ENCODE peak calls at places on chromosomes 5 and 9, in eight cellular contexts. One of them, this sample, is unnamed.

GRCh38 chr5:11903121-11903613 is 1.1 kb downstream of the CTNND2 start:
- DNase-seq in activated CD8-positive, alpha-beta T cell treated with anti-CD3 and anti-CD28 coated beads for 36 hours: no peak
- DNase-seq in MCF 10A: no peak
- DNase-seq in heart left ventricle: peak; percentile 55
- DNase-seq in heart right ventricle: peak; percentile 12
- DNase-seq in HFF-Myc: no peak
- DNase-seq in nephron progenitor cell: peak; percentile 36
- DNase-seq in HFFc6: no peak
- DNase-seq in this sample: peak; percentile 3

GRCh38 chr5:137372386-137373160 is 126.6 kb downstream of the SPOCK1 start:
- DNase-seq in activated CD8-positive, alpha-beta T cell treated with anti-CD3 and anti-CD28 coated beads for 36 hours: no peak
- DNase-seq in MCF 10A: no peak
- DNase-seq in heart left ventricle: no peak
- DNase-seq in heart right ventricle: no peak
- DNase-seq in HFF-Myc: no peak
- DNase-seq in nephron progenitor cell: no peak
- DNase-seq in HFFc6: peak; percentile 65
- DNase-seq in this sample: no peak

GRCh38 chr9:8769153-8769552 is 969.6 kb upstream of the DMAC1 start:
- DNase-seq in activated CD8-positive, alpha-beta T cell treated with anti-CD3 and anti-CD28 coated beads for 36 hours: no peak
- DNase-seq in MCF 10A: no peak
- DNase-seq in heart left ventricle: no peak
- DNase-seq in heart right ventricle: no peak
- DNase-seq in HFF-Myc: no peak
- DNase-seq in nephron progenitor cell: no peak
- DNase-seq in HFFc6: no peak
- DNase-seq in this sample: no peak

GRCh38 chr9:90070469-90070868 is 465.7 kb downstream of the GADD45G start:
- DNase-seq in activated CD8-positive, alpha-beta T cell treated with anti-CD3 and anti-CD28 coated beads for 36 hours: no peak
- DNase-seq in MCF 10A: no peak
- DNase-seq in heart left ventricle: no peak
- DNase-seq in heart right ventricle: no peak
- DNase-seq in HFF-Myc: no peak
- DNase-seq in nephron progenitor cell: no peak
- DNase-seq in HFFc6: no peak
- DNase-seq in this sample: no peak

GRCh38 chr9:70883056-70883455 is 238.4 kb downstream of the TRPM3 start:
- DNase-seq in activated CD8-positive, alpha-beta T cell treated with anti-CD3 and anti-CD28 coated beads for 36 hours: no peak
- DNase-seq in MCF 10A: no peak
- DNase-seq in heart left ventricle: no peak
- DNase-seq in heart right ventricle: no peak
- DNase-seq in HFF-Myc: peak; percentile 12
- DNase-seq in nephron progenitor cell: no peak
- DNase-seq in HFFc6: peak; percentile 5
- DNase-seq in this sample: no peak

GRCh38 chr9:116279230-116279629 is 125.6 kb downstream of the PAPPA start:
- DNase-seq in activated CD8-positive, alpha-beta T cell treated with anti-CD3 and anti-CD28 coated beads for 36 hours: no peak
- DNase-seq in MCF 10A: no peak
- DNase-seq in heart left ventricle: no peak
- DNase-seq in heart right ventricle: no peak
- DNase-seq in HFF-Myc: no peak
- DNase-seq in nephron progenitor cell: no peak
- DNase-seq in HFFc6: no peak
- DNase-seq in this sample: no peak

GRCh38 chr5:13477118-13477737 is 467.3 kb downstream of the DNAH5 start:
- DNase-seq in activated CD8-positive, alpha-beta T cell treated with anti-CD3 and anti-CD28 coated beads for 36 hours: no peak
- DNase-seq in MCF 10A: peak; percentile 86
- DNase-seq in heart left ventricle: no peak
- DNase-seq in heart right ventricle: no peak
- DNase-seq in HFF-Myc: no peak
- DNase-seq in nephron progenitor cell: no peak
- DNase-seq in HFFc6: peak; percentile 1
- DNase-seq in this sample: no peak

GRCh38 chr5:57836331-57836730 is 353.7 kb upstream of the ACTBL2 start:
- DNase-seq in activated CD8-positive, alpha-beta T cell treated with anti-CD3 and anti-CD28 coated beads for 36 hours: no peak
- DNase-seq in MCF 10A: no peak
- DNase-seq in heart left ventricle: no peak
- DNase-seq in heart right ventricle: no peak
- DNase-seq in HFF-Myc: no peak
- DNase-seq in nephron progenitor cell: no peak
- DNase-seq in HFFc6: no peak
- DNase-seq in this sample: no peak

GRCh38 chr5:133108481-133108921 is 56.7 kb downstream of the HSPA4 start:
- DNase-seq in activated CD8-positive, alpha-beta T cell treated with anti-CD3 and anti-CD28 coated beads for 36 hours: no peak
- DNase-seq in MCF 10A: no peak
- DNase-seq in heart left ventricle: no peak
- DNase-seq in heart right ventricle: no peak
- DNase-seq in HFF-Myc: no peak
- DNase-seq in nephron progenitor cell: no peak
- DNase-seq in HFFc6: no peak
- DNase-seq in this sample: no peak

GRCh38 chr9:21030389-21031035 is 928 bp downstream of the HACD4 start:
- DNase-seq in activated CD8-positive, alpha-beta T cell treated with anti-CD3 and anti-CD28 coated beads for 36 hours: peak; percentile 19
- DNase-seq in MCF 10A: no peak
- DNase-seq in heart left ventricle: no peak
- DNase-seq in heart right ventricle: no peak
- DNase-seq in HFF-Myc: peak; percentile 31
- DNase-seq in nephron progenitor cell: no peak
- DNase-seq in HFFc6: peak; percentile 78
- DNase-seq in this sample: peak; percentile 77

GRCh38 chr5:1182633-1183423 is 18.6 kb upstream of the SLC6A19 start:
- DNase-seq in activated CD8-positive, alpha-beta T cell treated with anti-CD3 and anti-CD28 coated beads for 36 hours: no peak
- DNase-seq in MCF 10A: no peak
- DNase-seq in heart left ventricle: peak; percentile 53
- DNase-seq in heart right ventricle: no peak
- DNase-seq in HFF-Myc: no peak
- DNase-seq in nephron progenitor cell: no peak
- DNase-seq in HFFc6: no peak
- DNase-seq in this sample: no peak

GRCh38 chr5:95730730-95731570 is at the start of gene RHOBTB3:
- DNase-seq in activated CD8-positive, alpha-beta T cell treated with anti-CD3 and anti-CD28 coated beads for 36 hours: peak; percentile 37
- DNase-seq in MCF 10A: peak; percentile 61
- DNase-seq in heart left ventricle: peak; percentile 92
- DNase-seq in heart right ventricle: peak; percentile 91
- DNase-seq in HFF-Myc: peak; percentile 79
- DNase-seq in nephron progenitor cell: peak; percentile 87
- DNase-seq in HFFc6: peak; percentile 87
- DNase-seq in this sample: peak; percentile 61

GRCh38 chr5:145978672-145979071 is 42.3 kb downstream of the SH3RF2 start:
- DNase-seq in activated CD8-positive, alpha-beta T cell treated with anti-CD3 and anti-CD28 coated beads for 36 hours: no peak
- DNase-seq in MCF 10A: peak; percentile 26
- DNase-seq in heart left ventricle: no peak
- DNase-seq in heart right ventricle: peak; percentile 18
- DNase-seq in HFF-Myc: no peak
- DNase-seq in nephron progenitor cell: no peak
- DNase-seq in HFFc6: no peak
- DNase-seq in this sample: no peak

GRCh38 chr5:168312606-168313297 is 21.3 kb downstream of the WWC1 start:
- DNase-seq in activated CD8-positive, alpha-beta T cell treated with anti-CD3 and anti-CD28 coated beads for 36 hours: no peak
- DNase-seq in MCF 10A: peak; percentile 38
- DNase-seq in heart left ventricle: no peak
- DNase-seq in heart right ventricle: no peak
- DNase-seq in HFF-Myc: no peak
- DNase-seq in nephron progenitor cell: no peak
- DNase-seq in HFFc6: no peak
- DNase-seq in this sample: no peak

GRCh38 chr5:174410716-174411512 is 313.5 kb upstream of the MSX2 start:
- DNase-seq in activated CD8-positive, alpha-beta T cell treated with anti-CD3 and anti-CD28 coated beads for 36 hours: no peak
- DNase-seq in MCF 10A: peak; percentile 55
- DNase-seq in heart left ventricle: no peak
- DNase-seq in heart right ventricle: no peak
- DNase-seq in HFF-Myc: no peak
- DNase-seq in nephron progenitor cell: no peak
- DNase-seq in HFFc6: no peak
- DNase-seq in this sample: no peak

DNA sequence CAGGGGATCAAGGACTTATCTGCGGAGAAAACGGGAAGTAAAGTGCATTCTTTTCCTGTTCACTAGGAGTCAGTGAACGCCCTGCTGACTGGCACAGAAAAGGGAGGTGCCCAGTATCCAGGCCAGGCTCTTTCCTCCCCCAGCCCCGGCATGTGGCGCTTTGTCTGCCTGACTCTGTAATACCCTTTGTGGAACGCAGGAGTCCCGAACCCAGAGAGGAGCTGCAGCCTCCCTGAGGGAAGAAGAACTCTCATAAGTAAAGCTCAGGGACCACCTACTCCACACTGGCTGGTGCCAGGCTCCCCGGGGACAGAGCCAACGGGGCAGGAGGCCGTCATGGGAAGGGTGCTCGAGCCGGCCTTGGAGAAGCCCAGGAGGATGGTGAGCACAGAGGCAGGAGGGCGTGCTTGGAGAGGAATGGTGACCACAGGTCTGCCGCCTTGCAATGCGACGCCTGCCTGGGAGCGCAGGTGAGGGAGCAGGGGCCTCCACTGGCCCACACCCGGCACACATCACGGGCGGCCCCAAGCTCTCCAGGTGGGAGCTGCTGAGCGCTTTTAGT is 31.5 kb downstream of the VAV2 start:
- DNase-seq in activated CD8-positive, alpha-beta T cell treated with anti-CD3 and anti-CD28 coated beads for 36 hours: no peak
- DNase-seq in MCF 10A: no peak
- DNase-seq in heart left ventricle: peak; percentile 63
- DNase-seq in heart right ventricle: no peak
- DNase-seq in HFF-Myc: no peak
- DNase-seq in nephron progenitor cell: no peak
- DNase-seq in HFFc6: no peak
- DNase-seq in this sample: no peak
- TF ChIP-seq CTCF in activated CD8-positive, alpha-beta T cell treated with anti-CD3 and anti-CD28 coated beads for 36 hours: no peak
- TF ChIP-seq CTCF in MCF 10A: no peak
- TF ChIP-seq CTCF in heart left ventricle: no peak
- TF ChIP-seq CTCF in heart right ventricle: no peak
- TF ChIP-seq CTCF in HFF-Myc: no peak
- TF ChIP-seq CTCF in nephron progenitor cell: no peak
- TF ChIP-seq CTCF in HFFc6: no peak
- TF ChIP-seq CTCF in this sample: no peak

GRCh38 chr5:160211352-160211751 is 18.0 kb upstream of the FABP6 start:
- DNase-seq in activated CD8-positive, alpha-beta T cell treated with anti-CD3 and anti-CD28 coated beads for 36 hours: no peak
- DNase-seq in MCF 10A: no peak
- DNase-seq in heart left ventricle: no peak
- DNase-seq in heart right ventricle: no peak
- DNase-seq in HFF-Myc: no peak
- DNase-seq in nephron progenitor cell: no peak
- DNase-seq in HFFc6: no peak
- DNase-seq in this sample: no peak

GRCh38 chr5:160209917-160210316 is 19.4 kb upstream of the FABP6 start:
- DNase-seq in activated CD8-positive, alpha-beta T cell treated with anti-CD3 and anti-CD28 coated beads for 36 hours: no peak
- DNase-seq in MCF 10A: peak; percentile 34
- DNase-seq in heart left ventricle: no peak
- DNase-seq in heart right ventricle: no peak
- DNase-seq in HFF-Myc: no peak
- DNase-seq in nephron progenitor cell: no peak
- DNase-seq in HFFc6: no peak
- DNase-seq in this sample: no peak

GRCh38 chr5:160219411-160219810 is 9.9 kb upstream of the FABP6 start:
- DNase-seq in activated CD8-positive, alpha-beta T cell treated with anti-CD3 and anti-CD28 coated beads for 36 hours: no peak
- DNase-seq in MCF 10A: no peak
- DNase-seq in heart left ventricle: no peak
- DNase-seq in heart right ventricle: no peak
- DNase-seq in HFF-Myc: no peak
- DNase-seq in nephron progenitor cell: no peak
- DNase-seq in HFFc6: no peak
- DNase-seq in this sample: no peak

DNA sequence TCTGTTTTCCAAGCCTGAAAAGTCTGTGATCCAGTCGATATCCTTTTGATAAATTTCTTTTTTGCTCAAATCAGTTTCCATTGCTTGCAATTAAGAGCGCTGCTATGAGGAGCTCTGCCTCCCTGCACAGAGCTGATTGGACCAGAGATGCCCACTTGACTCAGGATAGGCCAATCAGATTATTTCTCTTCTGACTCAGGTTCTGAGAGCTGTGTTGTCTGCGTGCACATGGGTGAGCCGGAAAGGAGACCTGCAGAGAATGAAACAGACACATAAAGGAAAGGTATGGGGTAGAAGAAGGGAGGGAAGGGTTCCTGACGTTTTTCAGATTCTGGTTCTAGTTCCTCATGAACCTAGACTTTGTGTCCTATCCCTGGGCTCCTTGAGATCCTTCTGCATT is 15.8 kb upstream of the FABP6 start:
- DNase-seq in activated CD8-positive, alpha-beta T cell treated with anti-CD3 and anti-CD28 coated beads for 36 hours: no peak
- DNase-seq in MCF 10A: peak; percentile 22
- DNase-seq in heart left ventricle: no peak
- DNase-seq in heart right ventricle: no peak
- DNase-seq in HFF-Myc: no peak
- DNase-seq in nephron progenitor cell: no peak
- DNase-seq in HFFc6: no peak
- DNase-seq in this sample: no peak
- TF ChIP-seq CTCF in activated CD8-positive, alpha-beta T cell treated with anti-CD3 and anti-CD28 coated beads for 36 hours: no peak
- TF ChIP-seq CTCF in MCF 10A: no peak
- TF ChIP-seq CTCF in heart left ventricle: no peak
- TF ChIP-seq CTCF in heart right ventricle: no peak
- TF ChIP-seq CTCF in HFF-Myc: no peak
- TF ChIP-seq CTCF in nephron progenitor cell: no peak
- TF ChIP-seq CTCF in HFFc6: no peak
- TF ChIP-seq CTCF in this sample: no peak

GRCh38 chr9:6584881-6585597 is 60.5 kb downstream of the GLDC start:
- DNase-seq in activated CD8-positive, alpha-beta T cell treated with anti-CD3 and anti-CD28 coated beads for 36 hours: no peak
- DNase-seq in MCF 10A: peak; percentile 40
- DNase-seq in heart left ventricle: no peak
- DNase-seq in heart right ventricle: no peak
- DNase-seq in HFF-Myc: no peak
- DNase-seq in nephron progenitor cell: no peak
- DNase-seq in HFFc6: peak; percentile 29
- DNase-seq in this sample: no peak
- TF ChIP-seq CTCF in activated CD8-positive, alpha-beta T cell treated with anti-CD3 and anti-CD28 coated beads for 36 hours: peak; percentile 69
- TF ChIP-seq CTCF in MCF 10A: peak; percentile 38
- TF ChIP-seq CTCF in heart left ventricle: peak; percentile 37
- TF ChIP-seq CTCF in heart right ventricle: peak; percentile 66
- TF ChIP-seq CTCF in HFF-Myc: no peak
- TF ChIP-seq CTCF in nephron progenitor cell: peak; percentile 42
- TF ChIP-seq CTCF in HFFc6: peak; percentile 80
- TF ChIP-seq CTCF in this sample: peak; percentile 53

GRCh38 chr9:107874591-107875374 is 385.2 kb upstream of the KLF4 start:
- DNase-seq in activated CD8-positive, alpha-beta T cell treated with anti-CD3 and anti-CD28 coated beads for 36 hours: no peak
- DNase-seq in MCF 10A: no peak
- DNase-seq in heart left ventricle: no peak
- DNase-seq in heart right ventricle: no peak
- DNase-seq in HFF-Myc: no peak
- DNase-seq in nephron progenitor cell: no peak
- DNase-seq in HFFc6: no peak
- DNase-seq in this sample: peak; percentile 28

GRCh38 chr9:107870927-107871720 is 381.6 kb upstream of the KLF4 start:
- DNase-seq in activated CD8-positive, alpha-beta T cell treated with anti-CD3 and anti-CD28 coated beads for 36 hours: no peak
- DNase-seq in MCF 10A: no peak
- DNase-seq in heart left ventricle: no peak
- DNase-seq in heart right ventricle: no peak
- DNase-seq in HFF-Myc: no peak
- DNase-seq in nephron progenitor cell: no peak
- DNase-seq in HFFc6: no peak
- DNase-seq in this sample: no peak

GRCh38 chr9:107870221-107870620 is 380.7 kb upstream of the KLF4 start:
- DNase-seq in activated CD8-positive, alpha-beta T cell treated with anti-CD3 and anti-CD28 coated beads for 36 hours: no peak
- DNase-seq in MCF 10A: no peak
- DNase-seq in heart left ventricle: no peak
- DNase-seq in heart right ventricle: no peak
- DNase-seq in HFF-Myc: no peak
- DNase-seq in nephron progenitor cell: no peak
- DNase-seq in HFFc6: no peak
- DNase-seq in this sample: no peak

GRCh38 chr9:107874137-107874536 is 384.6 kb upstream of the KLF4 start:
- DNase-seq in activated CD8-positive, alpha-beta T cell treated with anti-CD3 and anti-CD28 coated beads for 36 hours: no peak
- DNase-seq in MCF 10A: no peak
- DNase-seq in heart left ventricle: no peak
- DNase-seq in heart right ventricle: no peak
- DNase-seq in HFF-Myc: no peak
- DNase-seq in nephron progenitor cell: no peak
- DNase-seq in HFFc6: no peak
- DNase-seq in this sample: no peak

GRCh38 chr9:107872457-107873192 is 383.1 kb upstream of the KLF4 start:
- DNase-seq in activated CD8-positive, alpha-beta T cell treated with anti-CD3 and anti-CD28 coated beads for 36 hours: no peak
- DNase-seq in MCF 10A: no peak
- DNase-seq in heart left ventricle: no peak
- DNase-seq in heart right ventricle: no peak
- DNase-seq in HFF-Myc: no peak
- DNase-seq in nephron progenitor cell: no peak
- DNase-seq in HFFc6: no peak
- DNase-seq in this sample: no peak
- TF ChIP-seq CTCF in activated CD8-positive, alpha-beta T cell treated with anti-CD3 and anti-CD28 coated beads for 36 hours: no peak
- TF ChIP-seq CTCF in MCF 10A: no peak
- TF ChIP-seq CTCF in heart left ventricle: no peak
- TF ChIP-seq CTCF in heart right ventricle: no peak
- TF ChIP-seq CTCF in HFF-Myc: no peak
- TF ChIP-seq CTCF in nephron progenitor cell: no peak
- TF ChIP-seq CTCF in HFFc6: no peak
- TF ChIP-seq CTCF in this sample: no peak

This sample was measured in GM10248.